ENCODE peak calls at places on chromosome 19, in six cellular contexts. Y, Q, L, A, Z and N are unnamed samples.

GRCh38 chr19:1782501-1782900 is 29.2 kb downstream of the ONECUT3 start:
- DNase-seq in Z (no peak), Q (no peak), Y (no peak), L (no peak), A (no peak), N (no peak)

GRCh38 chr19:34838753-34839431 is 65.9 kb upstream of the ZNF599 start:
- DNase-seq in A (no peak), Q (peak), Z (no peak), Y (no peak), L (no peak), N (no peak)

GRCh38 chr19:16876904-16877361 is 11.9 kb upstream of the F2RL3 start:
- DNase-seq in Q (no peak), L (no peak), A (peak), Z (no peak), Y (no peak), N (no peak)

GRCh38 chr19:37933965-37934364 is 27.0 kb downstream of the SIPA1L3 start:
- DNase-seq in Z (no peak), Q (no peak), L (no peak), A (peak), Y (no peak), N (no peak)

GRCh38 chr19:50658438-50659317 is 9.4 kb downstream of the C19orf81 start:
- DNase-seq in L (no peak), Q (peak), A (peak), Y (no peak), Z (peak), N (no peak)

GRCh38 chr19:54094601-54095000 is 6.0 kb downstream of the OSCAR start:
- DNase-seq in L (no peak), A (no peak), Z (no peak), Y (no peak), Q (no peak), N (no peak)

GRCh38 chr19:19538077-19538764 is at the start of gene CILP2:
- DNase-seq in Q (peak), A (no peak), Z (no peak), L (peak), Y (peak), N (no peak)

GRCh38 chr19:44960906-44961734 is 5.9 kb downstream of the CLPTM1 start:
- DNase-seq in Q (no peak), Y (no peak), Z (no peak), L (no peak), A (no peak), N (no peak)

GRCh38 chr19:5038631-5039271 is 69.8 kb downstream of the KDM4B start:
- DNase-seq in L (no peak), A (peak), Y (no peak), Z (peak), Q (no peak), N (no peak)

GRCh38 chr19:45391346-45391745 is 13.5 kb downstream of the PPP1R13L start:
- DNase-seq in Q (no peak), A (no peak), L (no peak), Y (no peak), Z (no peak), N (no peak)

GRCh38 chr19:53463263-53463662 is 4.3 kb upstream of the ZNF813 start:
- DNase-seq in Z (no peak), A (no peak), Q (peak), L (no peak), Y (no peak), N (no peak)

GRCh38 chr19:30363073-30363472 is 9.1 kb upstream of the ZNF536 start:
- DNase-seq in A (no peak), Q (no peak), L (no peak), Z (no peak), Y (no peak), N (no peak)

GRCh38 chr19:13010038-13010991 is 15.0 kb downstream of the NFIX start:
- DNase-seq in A (no peak), Q (no peak), Z (no peak), Y (no peak), L (no peak), N (no peak)

GRCh38 chr19:1907563-1908363 is 2.6 kb downstream of the ADAT3 start:
- DNase-seq in Y (no peak), L (no peak), A (no peak), Q (no peak), Z (no peak), N (no peak)

GRCh38 chr19:58568731-58569130 is 4.4 kb downstream of the MZF1 start:
- DNase-seq in Q (no peak), Z (no peak), A (no peak), L (no peak), Y (no peak), N (no peak)

GRCh38 chr19:35612224-35612558 is 344 bp upstream of the HAUS5 start:
- DNase-seq in Y (no peak), Z (no peak), L (no peak), Q (peak), A (no peak), N (no peak)

GRCh38 chr19:45113628-45114027 is 20.6 kb downstream of the PPP1R37 start:
- DNase-seq in Z (peak), A (no peak), Q (no peak), Y (peak), L (no peak), N (no peak)

GRCh38 chr19:41276231-41276630 is 12.1 kb downstream of the HNRNPUL1 start:
- DNase-seq in A (no peak), L (no peak), Q (no peak), Y (no peak), Z (no peak), N (no peak)

GRCh38 chr19:12708641-12709040 is 12.2 kb upstream of the FBXW9 start:
- DNase-seq in Y (no peak), Z (no peak), Q (no peak), A (no peak), L (no peak), N (no peak)

GRCh38 chr19:1016647-1017114 is 4.2 kb downstream of the TMEM259 start:
- DNase-seq in L (no peak), A (peak), Q (no peak), Y (no peak), Z (no peak), N (no peak)

GRCh38 chr19:57465680-57466381 is 8.9 kb upstream of the VN1R1 start:
- DNase-seq in A (peak), Z (no peak), Q (no peak), Y (no peak), L (no peak), N (no peak)

GRCh38 chr19:18379803-18380747 is 5.9 kb upstream of the GDF15 start:
- DNase-seq in Q (no peak), L (no peak), A (peak), Z (no peak), Y (peak), N (no peak)

GRCh38 chr19:30670562-30671513 is 298.7 kb downstream of the ZNF536 start:
- DNase-seq in Y (no peak), Z (no peak), A (no peak), L (no peak), Q (no peak), N (no peak)